ENCODE peak calls at places on chromosomes 4 and X, in five cellular contexts. One of them, this sample, is unnamed.

GRCh38 chr4:139509727-139510410 is 46.1 kb downstream of the SETD7 start:
- DNase-seq in tibial artery: no peak
- DNase-seq in heart left ventricle: peak; percentile 27
- DNase-seq in A673: peak; percentile 40
- DNase-seq in GM06990: no peak
- DNase-seq in this sample: no peak

GRCh38 chrX:110086916-110087484 is 84.1 kb downstream of the TMEM164 start:
- DNase-seq in tibial artery: no peak
- DNase-seq in heart left ventricle: no peak
- DNase-seq in A673: no peak
- DNase-seq in GM06990: no peak
- DNase-seq in this sample: peak; percentile 87

GRCh38 chr4:185318679-185319078 is 77.0 kb downstream of the LRP2BP start:
- DNase-seq in tibial artery: no peak
- DNase-seq in heart left ventricle: no peak
- DNase-seq in A673: peak; percentile 62
- DNase-seq in GM06990: no peak
- DNase-seq in this sample: peak; percentile 15

GRCh38 chrX:109886122-109886761 is 116.7 kb upstream of the TMEM164 start:
- DNase-seq in tibial artery: no peak
- DNase-seq in heart left ventricle: no peak
- DNase-seq in A673: peak; percentile 56
- DNase-seq in GM06990: no peak
- DNase-seq in this sample: peak; percentile 37

GRCh38 chrX:18353931-18354368 is 538 bp downstream of the SCML2 start:
- DNase-seq in tibial artery: no peak
- DNase-seq in heart left ventricle: no peak
- DNase-seq in A673: peak; percentile 26
- DNase-seq in GM06990: no peak
- DNase-seq in this sample: no peak

GRCh38 chrX:4173743-4174142 is 460.3 kb upstream of the PRKX start:
- DNase-seq in tibial artery: no peak
- DNase-seq in heart left ventricle: no peak
- DNase-seq in A673: no peak
- DNase-seq in GM06990: no peak
- DNase-seq in this sample: no peak

GRCh38 chrX:262391-262909 is 18.7 kb upstream of the PLCXD1 start:
- DNase-seq in tibial artery: peak; percentile 45
- DNase-seq in heart left ventricle: no peak
- DNase-seq in A673: no peak
- DNase-seq in GM06990: no peak
- DNase-seq in this sample: no peak

GRCh38 chr4:99593781-99594636 is 19.4 kb downstream of the MTTP start:
- DNase-seq in tibial artery: no peak
- DNase-seq in heart left ventricle: no peak
- DNase-seq in A673: no peak
- DNase-seq in GM06990: no peak
- DNase-seq in this sample: no peak

GRCh38 chr4:159366966-159367365 is 264.1 kb downstream of the RAPGEF2 start:
- DNase-seq in tibial artery: no peak
- DNase-seq in heart left ventricle: peak; percentile 43
- DNase-seq in A673: peak; percentile 23
- DNase-seq in GM06990: no peak
- DNase-seq in this sample: no peak

GRCh38 chr4:2253160-2254084 is 8.5 kb downstream of the MXD4 start:
- DNase-seq in tibial artery: no peak
- DNase-seq in heart left ventricle: peak; percentile 8
- DNase-seq in A673: no peak
- DNase-seq in GM06990: peak; percentile 3
- DNase-seq in this sample: no peak

GRCh38 chrX:81779701-81780100 is 577.8 kb downstream of the SH3BGRL start:
- DNase-seq in tibial artery: no peak
- DNase-seq in heart left ventricle: no peak
- DNase-seq in A673: no peak
- DNase-seq in GM06990: no peak
- DNase-seq in this sample: no peak

GRCh38 chr4:40269133-40269532 is 66.0 kb upstream of the CHRNA9 start:
- DNase-seq in tibial artery: no peak
- DNase-seq in heart left ventricle: no peak
- DNase-seq in A673: no peak
- DNase-seq in GM06990: no peak
- DNase-seq in this sample: no peak

GRCh38 chr4:126172126-126172525 is 857.4 kb downstream of the FAT4 start:
- DNase-seq in tibial artery: no peak
- DNase-seq in heart left ventricle: no peak
- DNase-seq in A673: no peak
- DNase-seq in GM06990: no peak
- DNase-seq in this sample: no peak

GRCh38 chr4:142271832-142272231 is 574.3 kb downstream of the INPP4B start:
- DNase-seq in tibial artery: no peak
- DNase-seq in heart left ventricle: no peak
- DNase-seq in A673: no peak
- DNase-seq in GM06990: no peak
- DNase-seq in this sample: no peak

GRCh38 chr4:109600431-109600830 is 40.4 kb downstream of the MCUB start:
- DNase-seq in tibial artery: no peak
- DNase-seq in heart left ventricle: no peak
- DNase-seq in A673: no peak
- DNase-seq in GM06990: no peak
- DNase-seq in this sample: no peak

GRCh38 chr4:164937576-164938270 is 39.7 kb downstream of the TRIM61 start:
- DNase-seq in tibial artery: no peak
- DNase-seq in heart left ventricle: no peak
- DNase-seq in A673: peak; percentile 58
- DNase-seq in GM06990: no peak
- DNase-seq in this sample: no peak

GRCh38 chr4:78059524-78059889 is 2.4 kb downstream of the FRAS1 start:
- DNase-seq in tibial artery: no peak
- DNase-seq in heart left ventricle: peak; percentile 26
- DNase-seq in A673: peak; percentile 63
- DNase-seq in GM06990: no peak
- DNase-seq in this sample: peak; percentile 66

GRCh38 chr4:6582889-6583504 is 8.0 kb downstream of the MAN2B2 start:
- DNase-seq in tibial artery: no peak
- DNase-seq in heart left ventricle: no peak
- DNase-seq in A673: peak; percentile 35
- DNase-seq in GM06990: no peak
- DNase-seq in this sample: peak; percentile 25

GRCh38 chrX:40832723-40833122 is 97.4 kb upstream of the MED14 start:
- DNase-seq in tibial artery: no peak
- DNase-seq in heart left ventricle: no peak
- DNase-seq in A673: no peak
- DNase-seq in GM06990: no peak
- DNase-seq in this sample: no peak

GRCh38 chr4:23194751-23195150 is 502.0 kb downstream of the GBA3 start:
- DNase-seq in tibial artery: no peak
- DNase-seq in heart left ventricle: no peak
- DNase-seq in A673: no peak
- DNase-seq in GM06990: no peak
- DNase-seq in this sample: no peak

GRCh38 chr4:152981842-152982241 is 45.7 kb downstream of the FHDC1 start:
- DNase-seq in tibial artery: no peak
- DNase-seq in heart left ventricle: no peak
- DNase-seq in A673: no peak
- DNase-seq in GM06990: no peak
- DNase-seq in this sample: no peak

GRCh38 chr4:81628489-81628888 is 156.8 kb upstream of the RASGEF1B start:
- DNase-seq in tibial artery: no peak
- DNase-seq in heart left ventricle: no peak
- DNase-seq in A673: no peak
- DNase-seq in GM06990: no peak
- DNase-seq in this sample: no peak

GRCh38 chr4:124937993-124938392 is 225.5 kb upstream of the ANKRD50 start:
- DNase-seq in tibial artery: no peak
- DNase-seq in heart left ventricle: no peak
- DNase-seq in A673: no peak
- DNase-seq in GM06990: no peak
- DNase-seq in this sample: no peak

GRCh38 chr4:176377705-176378302 is 58.0 kb downstream of the SPCS3 start:
- DNase-seq in tibial artery: no peak
- DNase-seq in heart left ventricle: no peak
- DNase-seq in A673: peak; percentile 6
- DNase-seq in GM06990: peak; percentile 25
- DNase-seq in this sample: peak; percentile 52

GRCh38 chr4:1552451-1552850 is 131.7 kb downstream of the FAM53A start:
- DNase-seq in tibial artery: no peak
- DNase-seq in heart left ventricle: no peak
- DNase-seq in A673: no peak
- DNase-seq in GM06990: no peak
- DNase-seq in this sample: no peak

GRCh38 chr4:149521611-149522010 is 294.0 kb downstream of the IQCM start:
- DNase-seq in tibial artery: no peak
- DNase-seq in heart left ventricle: no peak
- DNase-seq in A673: no peak
- DNase-seq in GM06990: no peak
- DNase-seq in this sample: peak; percentile 20

DNA sequence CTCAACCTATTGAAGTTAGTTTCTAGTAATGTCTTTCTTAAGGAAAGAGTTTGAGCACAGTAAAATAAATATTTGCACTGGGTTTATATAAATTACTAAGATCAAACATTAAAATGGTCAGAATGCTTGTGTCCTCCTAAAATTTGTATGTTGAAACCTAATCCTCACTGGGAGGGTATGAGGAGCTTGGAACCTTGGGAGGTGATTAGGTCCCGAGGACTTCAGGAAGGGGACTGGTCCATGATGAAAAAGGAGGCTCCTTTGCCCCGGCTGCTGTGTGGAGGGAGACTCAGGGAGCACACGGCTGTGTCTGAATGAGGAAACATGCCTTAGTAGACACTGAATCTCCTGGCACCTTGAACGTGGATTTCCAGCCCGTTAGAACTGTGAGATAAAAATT is 221.9 kb downstream of the TENM3 start:
- DNase-seq in tibial artery: no peak
- DNase-seq in heart left ventricle: no peak
- DNase-seq in A673: no peak
- DNase-seq in GM06990: no peak
- DNase-seq in this sample: no peak
- TF ChIP-seq CTCF in tibial artery: no peak
- TF ChIP-seq CTCF in heart left ventricle: no peak
- TF ChIP-seq CTCF in A673: no peak
- TF ChIP-seq CTCF in GM06990: no peak
- TF ChIP-seq CTCF in this sample: no peak

GRCh38 chrX:153925387-153925738 is 701 bp downstream of the ARHGAP4 start:
- DNase-seq in tibial artery: no peak
- DNase-seq in heart left ventricle: no peak
- DNase-seq in A673: no peak
- DNase-seq in GM06990: no peak
- DNase-seq in this sample: no peak

GRCh38 chrX:153922932-153923857 is 2.9 kb downstream of the ARHGAP4 start:
- DNase-seq in tibial artery: peak; percentile 83
- DNase-seq in heart left ventricle: peak; percentile 81
- DNase-seq in A673: no peak
- DNase-seq in GM06990: peak; percentile 22
- DNase-seq in this sample: peak; percentile 45

GRCh38 chrX:153922286-153922573 is 3.8 kb downstream of the ARHGAP4 start:
- DNase-seq in tibial artery: no peak
- DNase-seq in heart left ventricle: no peak
- DNase-seq in A673: no peak
- DNase-seq in GM06990: no peak
- DNase-seq in this sample: no peak

GRCh38 chrX:153925739-153926593 is at the start of gene ARHGAP4:
- DNase-seq in tibial artery: no peak
- DNase-seq in heart left ventricle: no peak
- DNase-seq in A673: no peak
- DNase-seq in GM06990: peak; percentile 75
- DNase-seq in this sample: no peak

GRCh38 chrX:153924149-153924861 is 1.8 kb downstream of the ARHGAP4 start:
- DNase-seq in tibial artery: peak; percentile 74
- DNase-seq in heart left ventricle: no peak
- DNase-seq in A673: peak; percentile 81
- DNase-seq in GM06990: peak; percentile 33
- DNase-seq in this sample: peak; percentile 23
- H3K4me3 ChIP-seq in tibial artery: no peak overlapping the region
- H3K4me3 ChIP-seq in heart left ventricle: peak overlapping the region; percentile 3
- H3K4me3 ChIP-seq in A673: peak overlapping the region; percentile 28
- H3K4me3 ChIP-seq in GM06990: peak overlapping the region; percentile 79
- H3K4me3 ChIP-seq in this sample: no peak overlapping the region

DNA sequence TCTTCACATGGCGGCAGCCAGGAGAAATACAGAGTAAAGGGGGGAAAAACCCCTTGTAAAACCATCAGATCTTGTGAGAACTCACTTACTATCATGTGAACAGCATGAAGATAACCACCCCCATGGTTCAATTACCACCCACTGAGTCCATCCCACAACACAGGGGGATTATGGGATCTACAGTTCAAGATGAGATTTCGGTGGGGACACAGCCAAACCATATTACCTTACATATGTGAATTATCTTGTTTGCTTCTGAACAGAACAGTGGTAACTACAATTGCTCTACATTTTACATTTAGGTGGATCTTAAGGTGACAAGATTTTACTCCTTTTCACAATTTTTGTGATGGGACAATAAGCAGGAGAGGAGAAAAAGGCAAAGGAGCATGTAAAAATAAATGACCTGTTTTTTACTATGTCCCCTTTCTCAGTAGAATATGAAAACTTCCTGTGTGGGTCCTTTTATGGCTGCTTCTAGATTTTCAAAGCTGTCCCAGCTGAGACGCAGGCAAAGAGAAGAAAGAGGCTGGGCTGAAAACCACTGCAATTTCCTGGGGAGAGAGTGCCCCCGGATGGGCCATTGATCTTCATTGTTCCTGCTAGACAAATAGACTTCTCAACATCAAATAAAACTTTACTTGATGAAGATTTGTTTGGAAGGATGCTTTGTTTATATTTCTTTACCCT is 45.9 kb upstream of the PGM2 start:
- DNase-seq in tibial artery: no peak
- DNase-seq in heart left ventricle: peak; percentile 17
- DNase-seq in A673: no peak
- DNase-seq in GM06990: no peak
- DNase-seq in this sample: peak; percentile 15
- TF ChIP-seq CTCF in tibial artery: no peak
- TF ChIP-seq CTCF in heart left ventricle: no peak
- TF ChIP-seq CTCF in A673: no peak
- TF ChIP-seq CTCF in GM06990: peak; percentile 39
- TF ChIP-seq CTCF in this sample: no peak

GRCh38 chr4:119942806-119943205 is 123.8 kb downstream of the MAD2L1 start:
- DNase-seq in tibial artery: no peak
- DNase-seq in heart left ventricle: no peak
- DNase-seq in A673: no peak
- DNase-seq in GM06990: no peak
- DNase-seq in this sample: no peak

GRCh38 chr4:119939066-119939995 is 127.3 kb downstream of the MAD2L1 start:
- DNase-seq in tibial artery: no peak
- DNase-seq in heart left ventricle: peak; percentile 23
- DNase-seq in A673: no peak
- DNase-seq in GM06990: no peak
- DNase-seq in this sample: peak; percentile 25

GRCh38 chr4:119946359-119946758 is 120.3 kb downstream of the MAD2L1 start:
- DNase-seq in tibial artery: no peak
- DNase-seq in heart left ventricle: no peak
- DNase-seq in A673: no peak
- DNase-seq in GM06990: no peak
- DNase-seq in this sample: no peak

DNA sequence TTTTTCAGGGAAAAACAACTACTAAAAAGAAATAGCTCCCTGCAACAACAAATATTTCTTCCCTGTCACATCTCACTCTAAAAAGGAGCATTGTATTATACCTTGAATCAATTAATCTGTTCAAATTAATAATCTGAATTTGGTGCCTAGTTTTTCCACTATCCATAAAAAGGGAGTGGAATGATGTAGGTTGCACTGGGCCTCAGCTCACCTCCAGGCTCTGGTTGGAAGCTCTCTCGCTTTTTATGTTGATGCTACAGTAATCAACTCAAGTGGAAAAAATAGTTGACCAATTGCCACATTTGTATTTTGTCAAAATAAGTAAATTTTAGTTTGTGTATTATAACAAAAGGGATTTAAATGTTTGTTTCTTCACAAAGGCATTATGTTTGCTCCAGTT is 126.1 kb downstream of the MAD2L1 start:
- DNase-seq in tibial artery: no peak
- DNase-seq in heart left ventricle: no peak
- DNase-seq in A673: no peak
- DNase-seq in GM06990: no peak
- DNase-seq in this sample: no peak
- H3K4me3 ChIP-seq in tibial artery: no peak overlapping the region
- H3K4me3 ChIP-seq in heart left ventricle: peak overlapping the region; percentile 50
- H3K4me3 ChIP-seq in A673: no peak overlapping the region
- H3K4me3 ChIP-seq in GM06990: no peak overlapping the region
- H3K4me3 ChIP-seq in this sample: no peak overlapping the region

This sample was measured in astrocyte of the spinal cord.